ENCODE peak calls at places on chromosomes 2 and 18, in four cellular contexts. U is Daoy, A is fibroblast of pulmonary artery, C is Peyer's patch. L is an unnamed sample.

GRCh38 chr2:128774320-128775063 is 455.8 kb upstream of the HS6ST1 start:
- DNase-seq in U (no peak), A (no peak), C (no peak), L (no peak)

GRCh38 chr2:102085238-102085637 is 57.3 kb upstream of the IL1R1 start:
- DNase-seq in U (no peak), A (no peak), C (no peak), L (no peak)

GRCh38 chr2:100879296-100879695 is 59.4 kb downstream of the NPAS2 start:
- DNase-seq in U (no peak), A (no peak), C (no peak), L (no peak)

GRCh38 chr18:50218432-50219197 is 23.7 kb upstream of the MYO5B start:
- DNase-seq in U (no peak), A (peak; percentile 45), C (no peak), L (peak; percentile 56)

GRCh38 chr2:101401316-101401660 is 14.0 kb upstream of the CREG2 start:
- DNase-seq in U (no peak), A (no peak), C (no peak), L (no peak)

GRCh38 chr2:55430536-55430935 is 10.9 kb upstream of the CCDC88A start:
- DNase-seq in U (no peak), A (no peak), C (no peak), L (no peak)

GRCh38 chr2:55992465-55992864 is 68.9 kb upstream of the EFEMP1 start:
- DNase-seq in U (peak; percentile 98), A (peak; percentile 100), C (no peak), L (peak; percentile 8)

GRCh38 chr2:65153515-65153914 is 23.6 kb upstream of the RAB1A start:
- DNase-seq in U (peak; percentile 36), A (no peak), C (no peak), L (no peak)

GRCh38 chr2:75100691-75101236 is 98.6 kb downstream of the TACR1 start:
- DNase-seq in U (no peak), A (no peak), C (no peak), L (no peak)

GRCh38 chr18:10851824-10852225 is 297.5 kb downstream of the PIEZO2 start:
- DNase-seq in U (peak; percentile 39), A (peak; percentile 90), C (no peak), L (no peak)

GRCh38 chr18:50042611-50043010 is 152.3 kb downstream of the MYO5B start:
- DNase-seq in U (no peak), A (no peak), C (no peak), L (no peak)

GRCh38 chr2:11387831-11388230 is 43.4 kb upstream of the ROCK2 start:
- DNase-seq in U (no peak), A (no peak), C (no peak), L (peak; percentile 55)

GRCh38 chr2:216490061-216490460 is 8.6 kb upstream of the RPL37A start:
- DNase-seq in U (peak; percentile 47), A (peak; percentile 74), C (no peak), L (no peak)

GRCh38 chr18:4374564-4374963 is 80.5 kb downstream of the DLGAP1 start:
- DNase-seq in U (no peak), A (no peak), C (no peak), L (no peak)

GRCh38 chr2:133352719-133353118 is 215.5 kb downstream of the NCKAP5 start:
- DNase-seq in U (no peak), A (no peak), C (no peak), L (no peak)

GRCh38 chr2:231528636-231529030 is 1.6 kb downstream of the NMUR1 start:
- DNase-seq in U (no peak), A (no peak), C (no peak), L (no peak)

GRCh38 chr18:69400976-69401474 is 337 bp downstream of the DOK6 start:
- DNase-seq in U (no peak), A (peak; percentile 26), C (no peak), L (peak; percentile 7)

L was measured in transverse colon.